ENCODE peak calls at places on chromosomes 13 and 19, in eight cellular contexts. One of them, this sample, is unnamed. For H3K4me1, the result is how much of the 10 kb centered on the place peaks cover.

GRCh38 chr19:5314012-5314906 is 26.4 kb downstream of the PTPRS start:
- DNase-seq in mesenchymal stem cell: no peak
- DNase-seq in transverse colon: no peak
- DNase-seq in GM23248: peak
- DNase-seq in thoracic aorta: no peak
- DNase-seq in endothelial cell of umbilical vein: no peak
- DNase-seq in psoas muscle: no peak
- DNase-seq in tibial nerve: no peak
- DNase-seq in this sample: no peak

GRCh38 chr13:28322256-28322895 is 172.6 kb downstream of the FLT1 start:
- DNase-seq in mesenchymal stem cell: peak
- DNase-seq in transverse colon: no peak
- DNase-seq in GM23248: peak
- DNase-seq in thoracic aorta: no peak
- DNase-seq in endothelial cell of umbilical vein: peak
- DNase-seq in psoas muscle: no peak
- DNase-seq in tibial nerve: no peak
- DNase-seq in this sample: peak

GRCh38 chr19:35076026-35076370 is 34.5 kb downstream of the HPN start:
- DNase-seq in mesenchymal stem cell: no peak
- DNase-seq in transverse colon: no peak
- DNase-seq in GM23248: no peak
- DNase-seq in thoracic aorta: no peak
- DNase-seq in endothelial cell of umbilical vein: no peak
- DNase-seq in psoas muscle: no peak
- DNase-seq in tibial nerve: no peak
- DNase-seq in this sample: no peak

GRCh38 chr13:113083402-113084061 is 22.1 kb upstream of the F7 start:
- DNase-seq in mesenchymal stem cell: no peak
- DNase-seq in transverse colon: peak
- DNase-seq in GM23248: peak
- DNase-seq in thoracic aorta: no peak
- DNase-seq in endothelial cell of umbilical vein: no peak
- DNase-seq in psoas muscle: peak
- DNase-seq in tibial nerve: peak
- DNase-seq in this sample: peak

GRCh38 chr19:49151339-49152217 is 3.6 kb downstream of the HRC start:
- DNase-seq in mesenchymal stem cell: peak
- DNase-seq in transverse colon: peak
- DNase-seq in GM23248: peak
- DNase-seq in thoracic aorta: no peak
- DNase-seq in endothelial cell of umbilical vein: peak
- DNase-seq in psoas muscle: peak
- DNase-seq in tibial nerve: peak
- DNase-seq in this sample: peak

GRCh38 chr13:35648109-35648508 is 171.6 kb upstream of the MAB21L1 start:
- DNase-seq in mesenchymal stem cell: no peak
- DNase-seq in transverse colon: no peak
- DNase-seq in GM23248: peak
- DNase-seq in thoracic aorta: no peak
- DNase-seq in endothelial cell of umbilical vein: peak
- DNase-seq in psoas muscle: no peak
- DNase-seq in tibial nerve: no peak
- DNase-seq in this sample: no peak

GRCh38 chr19:771332-771785 is 20.4 kb downstream of the MISP start:
- DNase-seq in mesenchymal stem cell: peak
- DNase-seq in transverse colon: no peak
- DNase-seq in GM23248: peak
- DNase-seq in thoracic aorta: no peak
- DNase-seq in endothelial cell of umbilical vein: peak
- DNase-seq in psoas muscle: no peak
- DNase-seq in tibial nerve: no peak
- DNase-seq in this sample: peak

GRCh38 chr19:29485293-29485692 is 40.5 kb upstream of the VSTM2B start:
- DNase-seq in mesenchymal stem cell: no peak
- DNase-seq in transverse colon: no peak
- DNase-seq in GM23248: no peak
- DNase-seq in thoracic aorta: no peak
- DNase-seq in endothelial cell of umbilical vein: no peak
- DNase-seq in psoas muscle: no peak
- DNase-seq in tibial nerve: no peak
- DNase-seq in this sample: no peak

GRCh38 chr13:47287291-47287751 is 390.5 kb upstream of the HTR2A start:
- DNase-seq in mesenchymal stem cell: no peak
- DNase-seq in transverse colon: no peak
- DNase-seq in GM23248: peak
- DNase-seq in thoracic aorta: no peak
- DNase-seq in endothelial cell of umbilical vein: no peak
- DNase-seq in psoas muscle: no peak
- DNase-seq in tibial nerve: no peak
- DNase-seq in this sample: peak

GRCh38 chr19:48362716-48363499 is 832 bp downstream of the TMEM143 start:
- DNase-seq in mesenchymal stem cell: peak
- DNase-seq in transverse colon: peak
- DNase-seq in GM23248: peak
- DNase-seq in thoracic aorta: peak
- DNase-seq in endothelial cell of umbilical vein: peak
- DNase-seq in psoas muscle: peak
- DNase-seq in tibial nerve: peak
- DNase-seq in this sample: peak

GRCh38 chr13:59700281-59700680 is 463.4 kb downstream of the DIAPH3 start:
- DNase-seq in mesenchymal stem cell: no peak
- DNase-seq in transverse colon: no peak
- DNase-seq in GM23248: peak
- DNase-seq in thoracic aorta: no peak
- DNase-seq in endothelial cell of umbilical vein: no peak
- DNase-seq in psoas muscle: no peak
- DNase-seq in tibial nerve: no peak
- DNase-seq in this sample: no peak

DNA sequence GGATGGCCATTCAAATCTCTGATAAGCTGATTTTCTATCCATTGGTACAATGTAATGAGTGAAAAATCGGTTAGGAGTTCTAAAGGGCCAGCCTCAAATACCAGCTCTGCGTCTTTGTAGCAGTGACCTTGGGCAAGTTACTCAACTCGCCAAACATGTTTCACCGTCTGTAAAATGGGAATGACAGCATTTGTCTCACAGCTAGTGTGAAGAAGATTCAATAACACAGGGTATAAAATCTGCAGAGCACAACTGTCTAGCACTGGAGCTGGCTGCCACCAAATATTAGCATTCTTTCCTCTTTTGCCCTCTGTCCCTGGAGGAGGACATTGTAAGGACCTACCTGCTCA is 22.1 kb upstream of the SERP2 start:
- DNase-seq in mesenchymal stem cell: no peak
- DNase-seq in transverse colon: no peak
- DNase-seq in GM23248: no peak
- DNase-seq in thoracic aorta: no peak
- DNase-seq in endothelial cell of umbilical vein: no peak
- DNase-seq in psoas muscle: no peak
- DNase-seq in tibial nerve: no peak
- DNase-seq in this sample: no peak
- H3K4me1 ChIP-seq in mesenchymal stem cell: under half
- H3K4me1 ChIP-seq in transverse colon: under half
- H3K4me1 ChIP-seq in GM23248: under half
- H3K4me1 ChIP-seq in thoracic aorta: under half
- H3K4me1 ChIP-seq in endothelial cell of umbilical vein: under half
- H3K4me1 ChIP-seq in psoas muscle: under half
- H3K4me1 ChIP-seq in tibial nerve: under half
- H3K4me1 ChIP-seq in this sample: under half

GRCh38 chr19:40598918-40599307 is 2.3 kb upstream of the LTBP4 start:
- DNase-seq in mesenchymal stem cell: no peak
- DNase-seq in transverse colon: no peak
- DNase-seq in GM23248: no peak
- DNase-seq in thoracic aorta: no peak
- DNase-seq in endothelial cell of umbilical vein: no peak
- DNase-seq in psoas muscle: no peak
- DNase-seq in tibial nerve: no peak
- DNase-seq in this sample: no peak

GRCh38 chr19:40596608-40597328 is 4.4 kb upstream of the LTBP4 start:
- DNase-seq in mesenchymal stem cell: peak
- DNase-seq in transverse colon: peak
- DNase-seq in GM23248: peak
- DNase-seq in thoracic aorta: no peak
- DNase-seq in endothelial cell of umbilical vein: peak
- DNase-seq in psoas muscle: peak
- DNase-seq in tibial nerve: no peak
- DNase-seq in this sample: peak

GRCh38 chr19:40599331-40600085 is 1.7 kb upstream of the LTBP4 start:
- DNase-seq in mesenchymal stem cell: no peak
- DNase-seq in transverse colon: no peak
- DNase-seq in GM23248: no peak
- DNase-seq in thoracic aorta: no peak
- DNase-seq in endothelial cell of umbilical vein: no peak
- DNase-seq in psoas muscle: no peak
- DNase-seq in tibial nerve: no peak
- DNase-seq in this sample: peak

GRCh38 chr19:40598121-40598917 is 2.9 kb upstream of the LTBP4 start:
- DNase-seq in mesenchymal stem cell: peak
- DNase-seq in transverse colon: peak
- DNase-seq in GM23248: peak
- DNase-seq in thoracic aorta: peak
- DNase-seq in endothelial cell of umbilical vein: peak
- DNase-seq in psoas muscle: peak
- DNase-seq in tibial nerve: peak
- DNase-seq in this sample: peak

DNA sequence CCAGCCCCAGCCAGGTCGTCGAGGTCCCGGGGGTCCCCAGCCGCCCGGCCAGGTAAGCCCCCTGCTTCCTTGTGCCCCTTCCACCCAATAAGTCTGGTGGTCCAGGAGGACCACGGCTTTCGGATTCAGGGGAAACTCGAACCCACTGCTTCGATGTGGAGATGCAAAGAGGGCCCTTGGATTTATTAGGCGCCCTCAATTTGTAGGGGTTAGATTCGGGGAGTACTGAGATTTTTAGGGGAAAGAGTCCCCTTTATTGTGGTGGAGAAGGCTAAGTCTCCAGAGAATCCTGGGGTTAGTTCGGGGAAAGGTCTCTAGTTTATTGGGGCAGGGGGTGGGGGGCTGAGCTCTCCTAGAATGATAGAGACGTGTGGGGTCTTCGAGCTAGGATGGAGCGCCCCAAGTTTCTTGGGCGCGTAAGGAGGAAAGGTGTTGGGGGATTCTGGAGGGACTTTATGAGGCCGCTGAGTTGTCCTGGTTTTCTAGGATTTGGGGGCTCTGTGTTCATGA is 3.8 kb upstream of the LTBP4 start:
- DNase-seq in mesenchymal stem cell: no peak
- DNase-seq in transverse colon: no peak
- DNase-seq in GM23248: no peak
- DNase-seq in thoracic aorta: no peak
- DNase-seq in endothelial cell of umbilical vein: no peak
- DNase-seq in psoas muscle: no peak
- DNase-seq in tibial nerve: no peak
- DNase-seq in this sample: no peak
- H3K4me1 ChIP-seq in mesenchymal stem cell: under half
- H3K4me1 ChIP-seq in transverse colon: half or more
- H3K4me1 ChIP-seq in GM23248: under half
- H3K4me1 ChIP-seq in thoracic aorta: under half
- H3K4me1 ChIP-seq in endothelial cell of umbilical vein: under half
- H3K4me1 ChIP-seq in psoas muscle: under half
- H3K4me1 ChIP-seq in tibial nerve: under half
- H3K4me1 ChIP-seq in this sample: under half

DNA sequence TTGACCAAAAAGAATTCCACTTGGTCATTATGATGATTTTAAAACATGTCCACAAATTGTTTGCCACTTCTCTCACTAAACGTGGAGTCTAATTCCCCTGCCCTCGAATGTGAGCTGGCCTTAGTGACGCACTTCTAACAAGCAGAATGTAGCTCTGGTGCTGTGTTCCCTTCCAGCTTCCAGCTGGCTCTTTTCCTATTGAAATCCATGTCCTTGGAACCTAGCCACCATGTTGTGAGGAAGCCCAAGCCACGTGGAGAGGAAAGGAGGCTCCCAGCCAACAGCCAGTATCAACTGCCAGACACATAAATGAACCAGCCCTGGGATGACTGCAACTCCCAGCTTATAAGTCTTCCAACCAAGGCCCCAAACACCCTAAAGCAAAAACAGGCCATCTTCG is 23.6 kb upstream of the CEBPA start:
- DNase-seq in mesenchymal stem cell: no peak
- DNase-seq in transverse colon: peak
- DNase-seq in GM23248: peak
- DNase-seq in thoracic aorta: no peak
- DNase-seq in endothelial cell of umbilical vein: no peak
- DNase-seq in psoas muscle: peak
- DNase-seq in tibial nerve: peak
- DNase-seq in this sample: no peak
- H3K4me1 ChIP-seq in mesenchymal stem cell: under half
- H3K4me1 ChIP-seq in transverse colon: under half
- H3K4me1 ChIP-seq in GM23248: under half
- H3K4me1 ChIP-seq in thoracic aorta: under half
- H3K4me1 ChIP-seq in endothelial cell of umbilical vein: under half
- H3K4me1 ChIP-seq in psoas muscle: under half
- H3K4me1 ChIP-seq in tibial nerve: under half
- H3K4me1 ChIP-seq in this sample: under half

GRCh38 chr19:38678217-38678890 is 30.9 kb downstream of the ACTN4 start:
- DNase-seq in mesenchymal stem cell: no peak
- DNase-seq in transverse colon: no peak
- DNase-seq in GM23248: no peak
- DNase-seq in thoracic aorta: no peak
- DNase-seq in endothelial cell of umbilical vein: no peak
- DNase-seq in psoas muscle: no peak
- DNase-seq in tibial nerve: no peak
- DNase-seq in this sample: no peak

GRCh38 chr19:38678891-38679494 is 31.5 kb downstream of the ACTN4 start:
- DNase-seq in mesenchymal stem cell: no peak
- DNase-seq in transverse colon: no peak
- DNase-seq in GM23248: no peak
- DNase-seq in thoracic aorta: no peak
- DNase-seq in endothelial cell of umbilical vein: no peak
- DNase-seq in psoas muscle: no peak
- DNase-seq in tibial nerve: no peak
- DNase-seq in this sample: no peak

GRCh38 chr19:38676878-38677646 is 29.6 kb downstream of the ACTN4 start:
- DNase-seq in mesenchymal stem cell: no peak
- DNase-seq in transverse colon: no peak
- DNase-seq in GM23248: no peak
- DNase-seq in thoracic aorta: no peak
- DNase-seq in endothelial cell of umbilical vein: no peak
- DNase-seq in psoas muscle: no peak
- DNase-seq in tibial nerve: no peak
- DNase-seq in this sample: no peak

GRCh38 chr19:38682195-38682867 is 34.9 kb downstream of the ACTN4 start:
- DNase-seq in mesenchymal stem cell: no peak
- DNase-seq in transverse colon: no peak
- DNase-seq in GM23248: no peak
- DNase-seq in thoracic aorta: no peak
- DNase-seq in endothelial cell of umbilical vein: no peak
- DNase-seq in psoas muscle: no peak
- DNase-seq in tibial nerve: no peak
- DNase-seq in this sample: no peak

DNA sequence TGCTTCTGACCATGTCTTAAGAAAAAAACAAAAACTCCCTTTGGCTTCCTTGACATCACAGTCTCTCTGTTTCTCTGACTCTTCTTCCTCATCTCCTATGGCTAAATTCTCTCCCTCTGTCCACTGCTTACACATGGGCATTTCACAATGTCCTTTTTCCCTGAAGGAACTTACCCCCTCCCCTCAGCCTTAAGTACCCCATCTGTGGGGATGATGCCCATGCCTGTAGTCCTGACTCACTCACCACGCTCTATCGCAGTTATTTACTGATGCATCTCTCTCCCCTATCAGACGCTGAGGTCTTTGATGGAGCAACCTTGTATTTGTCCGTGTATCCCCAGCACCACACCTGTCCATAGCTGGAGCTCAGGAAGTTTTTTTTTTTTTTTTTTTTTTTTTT is 32.4 kb downstream of the ACTN4 start:
- DNase-seq in mesenchymal stem cell: peak
- DNase-seq in transverse colon: no peak
- DNase-seq in GM23248: no peak
- DNase-seq in thoracic aorta: no peak
- DNase-seq in endothelial cell of umbilical vein: no peak
- DNase-seq in psoas muscle: no peak
- DNase-seq in tibial nerve: no peak
- DNase-seq in this sample: no peak
- H3K4me1 ChIP-seq in mesenchymal stem cell: half or more
- H3K4me1 ChIP-seq in transverse colon: half or more
- H3K4me1 ChIP-seq in GM23248: half or more
- H3K4me1 ChIP-seq in thoracic aorta: half or more
- H3K4me1 ChIP-seq in endothelial cell of umbilical vein: half or more
- H3K4me1 ChIP-seq in psoas muscle: half or more
- H3K4me1 ChIP-seq in tibial nerve: half or more
- H3K4me1 ChIP-seq in this sample: under half

This sample was measured in PC-3.